ENCODE peak calls at places on chromosomes 11 and 22, in four cellular contexts. One of them, this sample, is unnamed. For H3K27me3 and H3K36me3, the result is how much of the 10 kb centered on the place peaks cover.

GRCh38 chr22:40654522-40655167 is 18.1 kb upstream of the MRTFA start:
- DNase-seq in spleen: no peak
- DNase-seq in heart right ventricle: peak
- DNase-seq in lung: no peak
- DNase-seq in this sample: peak

GRCh38 chr11:117535201-117535869 is 207.7 kb downstream of the CEP164 start:
- DNase-seq in heart right ventricle: peak
- DNase-seq in spleen: no peak
- DNase-seq in lung: peak
- DNase-seq in this sample: no peak

GRCh38 chr11:66919938-66920337 is 38.2 kb downstream of the PC start:
- DNase-seq in spleen: no peak
- DNase-seq in heart right ventricle: no peak
- DNase-seq in lung: no peak
- DNase-seq in this sample: no peak

GRCh38 chr11:17687946-17688670 is 31.3 kb upstream of the MYOD1 start:
- DNase-seq in heart right ventricle: no peak
- DNase-seq in spleen: no peak
- DNase-seq in lung: peak
- DNase-seq in this sample: peak

GRCh38 chr11:32213223-32213622 is 122.3 kb downstream of the RCN1 start:
- DNase-seq in lung: no peak
- DNase-seq in spleen: no peak
- DNase-seq in heart right ventricle: no peak
- DNase-seq in this sample: no peak

GRCh38 chr11:19959697-19960096 is 200.6 kb downstream of the DBX1 start:
- DNase-seq in spleen: no peak
- DNase-seq in heart right ventricle: no peak
- DNase-seq in lung: no peak
- DNase-seq in this sample: no peak

GRCh38 chr11:61730222-61730994 is 22.0 kb upstream of the MYRF start:
- DNase-seq in lung: peak
- DNase-seq in heart right ventricle: no peak
- DNase-seq in spleen: no peak
- DNase-seq in this sample: no peak

GRCh38 chr11:18522388-18522787 is 4.4 kb downstream of the TSG101 start:
- DNase-seq in heart right ventricle: no peak
- DNase-seq in lung: no peak
- DNase-seq in spleen: no peak
- DNase-seq in this sample: peak

GRCh38 chr11:45771942-45772522 is 32.9 kb upstream of the SLC35C1 start:
- DNase-seq in lung: peak
- DNase-seq in heart right ventricle: peak
- DNase-seq in spleen: peak
- DNase-seq in this sample: peak

GRCh38 chr11:126547161-126547560 is 191.7 kb downstream of the ST3GAL4 start:
- DNase-seq in heart right ventricle: no peak
- DNase-seq in lung: no peak
- DNase-seq in spleen: no peak
- DNase-seq in this sample: no peak

GRCh38 chr11:62850911-62851806 is 11.8 kb upstream of the WDR74 start:
- DNase-seq in heart right ventricle: no peak
- DNase-seq in lung: no peak
- DNase-seq in spleen: peak
- DNase-seq in this sample: no peak

GRCh38 chr22:37818397-37819099 is 4.6 kb upstream of the GALR3 start:
- DNase-seq in spleen: peak
- DNase-seq in heart right ventricle: peak
- DNase-seq in lung: peak
- DNase-seq in this sample: peak

GRCh38 chr11:126345759-126346585 is 9.5 kb upstream of the ST3GAL4 start:
- DNase-seq in heart right ventricle: peak
- DNase-seq in lung: no peak
- DNase-seq in spleen: peak
- DNase-seq in this sample: no peak

GRCh38 chr11:73270855-73271477 is 1.2 kb upstream of the P2RY6 start:
- DNase-seq in heart right ventricle: no peak
- DNase-seq in spleen: no peak
- DNase-seq in lung: no peak
- DNase-seq in this sample: peak

GRCh38 chr11:69882270-69882608 is 63.0 kb upstream of the FGF3 start:
- DNase-seq in lung: no peak
- DNase-seq in heart right ventricle: no peak
- DNase-seq in spleen: no peak
- DNase-seq in this sample: no peak

GRCh38 chr11:79415912-79416311 is 24.9 kb downstream of the TENM4 start:
- DNase-seq in lung: no peak
- DNase-seq in heart right ventricle: no peak
- DNase-seq in spleen: no peak
- DNase-seq in this sample: no peak

GRCh38 chr22:46614070-46614931 is 5.9 kb upstream of the GRAMD4 start:
- DNase-seq in spleen: peak
- DNase-seq in heart right ventricle: no peak
- DNase-seq in lung: no peak
- DNase-seq in this sample: no peak

GRCh38 chr11:43736502-43737193 is 56.1 kb downstream of the HSD17B12 start:
- DNase-seq in spleen: no peak
- DNase-seq in lung: no peak
- DNase-seq in heart right ventricle: no peak
- DNase-seq in this sample: no peak

GRCh38 chr11:22461626-22462025 is 123.4 kb downstream of the SLC17A6 start:
- DNase-seq in lung: no peak
- DNase-seq in heart right ventricle: no peak
- DNase-seq in spleen: no peak
- DNase-seq in this sample: no peak

GRCh38 chr22:44719586-44720368 is 17.8 kb downstream of the PRR5 start:
- DNase-seq in heart right ventricle: no peak
- DNase-seq in spleen: no peak
- DNase-seq in lung: no peak
- DNase-seq in this sample: no peak

GRCh38 chr11:119694334-119694733 is 34.7 kb downstream of the NECTIN1 start:
- DNase-seq in heart right ventricle: no peak
- DNase-seq in lung: no peak
- DNase-seq in spleen: no peak
- DNase-seq in this sample: no peak

GRCh38 chr11:107263865-107264563 is 193.6 kb downstream of the CWF19L2 start:
- DNase-seq in spleen: no peak
- DNase-seq in lung: no peak
- DNase-seq in heart right ventricle: no peak
- DNase-seq in this sample: no peak

GRCh38 chr11:67194096-67194495 is 72.2 kb upstream of the GRK2 start:
- DNase-seq in lung: no peak
- DNase-seq in heart right ventricle: no peak
- DNase-seq in spleen: no peak
- DNase-seq in this sample: no peak

DNA sequence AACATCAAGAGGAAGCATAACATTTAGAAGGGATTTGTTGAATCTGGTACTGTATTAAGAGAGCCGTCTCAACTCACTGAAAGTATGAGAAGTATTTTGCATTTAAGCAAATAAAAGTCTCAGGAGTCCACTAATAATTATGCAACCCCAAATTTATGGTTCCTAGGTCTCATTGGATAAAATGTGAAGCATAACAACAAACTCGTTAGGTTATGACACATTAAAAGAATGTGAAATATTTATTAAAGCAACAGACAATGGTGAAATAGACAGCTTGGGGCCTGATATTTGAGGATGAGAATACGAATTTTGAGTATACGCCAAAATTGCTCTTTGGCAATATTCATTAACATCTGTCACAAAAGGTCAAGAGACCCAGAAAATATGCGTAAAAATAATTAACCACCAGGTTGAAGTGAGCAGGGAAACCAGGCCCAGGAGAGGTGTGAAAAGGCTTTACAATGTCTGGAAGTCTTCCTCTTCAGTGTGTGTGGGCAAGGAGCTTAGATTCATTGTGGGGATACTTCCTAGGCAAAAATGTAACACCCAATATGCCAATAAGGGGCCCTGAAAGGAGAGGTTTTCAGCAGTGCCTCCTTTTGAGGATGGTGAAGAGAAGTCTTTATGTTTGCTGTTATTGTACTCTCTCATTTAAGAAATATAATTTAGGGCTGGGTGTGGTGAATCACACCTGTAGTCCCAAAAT is 89.2 kb downstream of the FDX1 start:
- DNase-seq in heart right ventricle: no peak
- DNase-seq in lung: no peak
- DNase-seq in spleen: no peak
- DNase-seq in this sample: no peak
- H3K27me3 ChIP-seq in heart right ventricle: under half
- H3K27me3 ChIP-seq in lung: under half
- H3K27me3 ChIP-seq in spleen: under half
- H3K27me3 ChIP-seq in this sample: under half

GRCh38 chr11:83034673-83035014 is 37.1 kb downstream of the RAB30 start:
- DNase-seq in spleen: no peak
- DNase-seq in lung: no peak
- DNase-seq in heart right ventricle: no peak
- DNase-seq in this sample: no peak
- H3K4me3 ChIP-seq in spleen: no peak
- H3K4me3 ChIP-seq in lung: no peak
- H3K4me3 ChIP-seq in heart right ventricle: no peak
- H3K4me3 ChIP-seq in this sample: no peak

DNA sequence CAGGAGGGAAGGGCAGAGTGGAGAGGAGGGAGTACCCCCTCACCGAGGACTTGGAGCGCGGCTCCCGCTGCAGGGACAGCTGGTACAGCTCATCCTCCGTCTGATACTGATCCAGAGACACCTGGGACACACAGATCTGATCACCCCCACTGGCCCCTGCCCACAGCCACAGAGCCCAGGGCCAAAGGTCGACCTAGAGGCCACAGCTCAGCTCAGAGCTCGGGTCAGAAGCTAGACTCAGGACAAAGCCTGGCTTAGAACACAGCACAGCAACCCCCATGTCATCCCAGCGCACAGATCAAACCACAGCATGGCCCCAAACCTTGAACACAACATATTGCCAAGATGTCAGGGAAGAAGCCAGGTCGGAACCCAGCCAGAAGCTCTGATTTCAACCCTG is 8.1 kb downstream of the RASGRP2 start:
- DNase-seq in spleen: no peak
- DNase-seq in heart right ventricle: no peak
- DNase-seq in lung: no peak
- DNase-seq in this sample: no peak
- H3K36me3 ChIP-seq in spleen: half or more
- H3K36me3 ChIP-seq in heart right ventricle: under half
- H3K36me3 ChIP-seq in lung: under half
- H3K36me3 ChIP-seq in this sample: under half

GRCh38 chr11:65829459-65829858 is 4.3 kb upstream of the SNX32 start:
- DNase-seq in lung: no peak
- DNase-seq in heart right ventricle: no peak
- DNase-seq in spleen: no peak
- DNase-seq in this sample: no peak
- H3K27me3 ChIP-seq in lung: under half
- H3K27me3 ChIP-seq in heart right ventricle: under half
- H3K27me3 ChIP-seq in spleen: under half
- H3K27me3 ChIP-seq in this sample: under half

DNA sequence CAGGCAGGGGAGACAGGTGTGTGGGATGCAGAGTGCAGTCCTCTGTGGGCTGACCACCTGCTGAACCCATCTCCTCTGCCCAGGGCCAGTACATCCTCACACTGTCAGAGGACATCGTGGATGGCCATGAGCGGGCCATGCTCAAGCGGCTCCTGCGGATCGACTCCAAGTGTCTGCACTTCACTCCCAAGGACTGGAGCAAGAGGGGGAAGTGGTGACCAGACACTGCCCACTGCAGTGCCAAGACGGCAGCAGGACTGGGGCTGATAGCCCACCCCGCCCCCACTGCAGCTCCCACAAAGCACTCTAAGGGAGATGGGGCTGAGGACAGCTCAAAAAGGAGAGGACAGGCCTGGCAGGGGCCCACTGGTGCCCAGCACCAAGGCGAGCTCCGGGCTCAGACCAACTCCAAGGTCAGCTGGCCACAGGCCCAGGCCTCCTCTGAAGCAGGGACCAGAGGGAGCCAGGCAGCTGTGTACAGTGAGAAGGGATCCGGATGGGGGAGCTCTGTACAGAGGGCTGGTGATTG is 1.6 kb downstream of the RNASEH2C start:
- DNase-seq in spleen: no peak
- DNase-seq in heart right ventricle: no peak
- DNase-seq in lung: no peak
- DNase-seq in this sample: no peak
- H3K4me3 ChIP-seq in spleen: peak
- H3K4me3 ChIP-seq in heart right ventricle: peak
- H3K4me3 ChIP-seq in lung: no peak
- H3K4me3 ChIP-seq in this sample: no peak